ENCODE peak calls at places on chromosomes 12 and 14, in nine cellular contexts. F is HepG2, G is right lobe of liver, S is AG04449, J is HL-60, O is choroid plexus epithelial cell, Y is astrocyte of the cerebellum, K is Panc1, T is astrocyte. D is an unnamed sample.

GRCh38 chr12:40312982-40313576 is 88.3 kb downstream of the LRRK2 start:
- DNase-seq in G (no peak), F (peak; percentile 2), T (peak; percentile 2), S (no peak), J (peak; percentile 2), O (peak; percentile 70), Y (peak; percentile 16), K (no peak), D (peak; percentile 3)

GRCh38 chr14:71701990-71702389 is 230.2 kb upstream of the RGS6 start:
- DNase-seq in F (no peak), J (no peak), S (no peak), Y (no peak), O (peak; percentile 45), K (no peak), T (peak; percentile 76), G (no peak), D (no peak)

GRCh38 chr12:12645485-12645884 is 33.8 kb downstream of the CREBL2 start:
- DNase-seq in Y (no peak), G (no peak), S (no peak), T (peak; percentile 14), F (peak; percentile 64), K (no peak), J (peak; percentile 7), O (peak; percentile 61), D (no peak)

GRCh38 chr12:66055837-66056319 is 74.7 kb downstream of the LLPH start:
- DNase-seq in K (no peak), S (no peak), G (no peak), Y (no peak), T (no peak), F (peak; percentile 50), J (no peak), O (no peak), D (no peak)

GRCh38 chr12:6355491-6356373 is 13.9 kb upstream of the TNFRSF1A start:
- DNase-seq in T (no peak), J (peak; percentile 91), S (no peak), F (no peak), K (no peak), G (no peak), Y (no peak), O (no peak), D (peak; percentile 65)

GRCh38 chr14:71758198-71758955 is 173.9 kb upstream of the RGS6 start:
- DNase-seq in S (no peak), K (no peak), F (no peak), O (no peak), G (no peak), T (no peak), J (no peak), Y (no peak), D (no peak)

GRCh38 chr14:23403139-23403438 is 5.0 kb downstream of the MYH6 start:
- DNase-seq in S (no peak), F (no peak), J (no peak), Y (no peak), T (no peak), G (no peak), O (no peak), K (no peak), D (no peak)

GRCh38 chr12:43749016-43749415 is 9.6 kb downstream of the PUS7L start:
- DNase-seq in F (no peak), G (no peak), K (no peak), Y (no peak), S (no peak), J (no peak), O (no peak), T (no peak), D (no peak)

GRCh38 chr14:56474419-56475022 is 105.1 kb upstream of the TMEM260 start:
- DNase-seq in Y (peak; percentile 28), O (peak; percentile 63), F (peak; percentile 16), K (peak; percentile 20), S (no peak), J (peak; percentile 28), G (no peak), T (peak; percentile 14), D (no peak)

GRCh38 chr14:68316078-68316868 is 476.6 kb downstream of the ZFP36L1 start:
- DNase-seq in T (no peak), K (no peak), G (no peak), J (no peak), Y (no peak), F (peak; percentile 75), S (no peak), O (no peak), D (no peak)

GRCh38 chr14:72902802-72903530 is 9.1 kb upstream of the DPF3 start:
- DNase-seq in T (no peak), O (peak; percentile 43), S (no peak), Y (no peak), F (no peak), G (no peak), J (no peak), K (no peak), D (no peak)

GRCh38 chr12:12715459-12716150 is 1.6 kb upstream of the CDKN1B start:
- DNase-seq in S (no peak), K (no peak), O (peak; percentile 13), T (peak; percentile 18), J (peak; percentile 58), Y (no peak), G (no peak), F (no peak), D (no peak)

GRCh38 chr12:99522456-99522855 is 125.1 kb upstream of the GARIN6 start:
- DNase-seq in T (no peak), F (no peak), Y (no peak), K (no peak), G (no peak), J (no peak), O (no peak), S (no peak), D (no peak)

GRCh38 chr12:288687-289086 is 26.1 kb upstream of the SLC6A13 start:
- DNase-seq in O (peak; percentile 72), S (peak; percentile 26), K (no peak), J (no peak), F (no peak), Y (peak; percentile 64), T (peak; percentile 72), G (peak; percentile 76), D (no peak)

DNA sequence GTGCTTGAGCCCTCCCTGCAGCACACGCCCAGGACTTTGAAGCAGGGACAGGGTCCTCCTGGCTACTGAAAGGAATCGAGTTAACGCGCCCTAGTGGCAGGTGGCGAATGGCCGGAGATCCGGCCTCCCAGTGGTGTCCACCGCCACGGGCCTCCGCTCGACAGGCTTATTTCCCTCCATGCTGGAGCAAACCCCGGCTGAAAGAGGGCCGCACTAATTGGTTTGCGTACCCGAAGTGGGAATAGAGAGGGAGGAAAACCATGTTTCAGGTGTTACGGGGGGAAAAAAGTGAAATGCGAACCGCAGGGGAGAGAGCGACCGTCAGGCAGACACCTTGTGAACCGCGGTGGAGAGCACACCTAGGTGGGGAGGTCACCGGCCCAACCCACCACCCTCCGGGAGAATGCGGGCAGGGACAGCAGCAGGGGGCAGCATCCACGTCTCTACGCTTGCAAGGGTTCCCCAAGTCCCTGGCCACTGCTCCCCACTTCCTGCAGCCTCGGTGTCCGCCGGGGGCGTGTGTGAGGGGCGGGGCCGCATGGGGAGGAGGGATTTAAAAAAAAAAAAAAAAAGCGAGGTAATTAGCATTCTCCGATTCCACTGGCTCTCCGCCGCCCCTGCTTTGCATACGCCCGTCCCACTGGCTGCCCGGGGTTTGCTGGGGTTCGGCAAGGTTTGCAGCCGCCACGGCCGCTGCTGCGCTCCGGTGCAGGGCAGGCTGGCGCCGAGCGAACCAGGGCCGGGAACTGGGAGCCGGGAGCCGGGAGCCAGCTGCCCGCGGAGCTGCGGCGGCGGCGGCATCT is 224.6 kb upstream of the CRY1 start:
- DNase-seq in O (peak; percentile 97), S (peak; percentile 41), J (peak; percentile 93), T (peak; percentile 92), K (no peak), Y (peak; percentile 88), F (peak; percentile 82), G (peak; percentile 85), D (peak; percentile 91)
- TF ChIP-seq CTCF in O (peak; percentile 55), S (no peak), J (no peak), T (peak; percentile 12), K (peak; percentile 48), Y (peak; percentile 54), F (peak; percentile 68), G (no peak), D (no peak)

GRCh38 chr14:85090681-85091080 is 439.3 kb upstream of the FLRT2 start:
- DNase-seq in Y (no peak), O (peak; percentile 50), K (no peak), S (no peak), F (no peak), G (no peak), T (peak; percentile 27), J (no peak), D (no peak)
- H3K4me3 ChIP-seq in Y (no peak overlapping the region), O (no peak overlapping the region), K (no peak overlapping the region), S (no peak overlapping the region), F (no peak overlapping the region), G (no peak overlapping the region), T (no peak overlapping the region), J (no peak overlapping the region), D (no peak overlapping the region)

GRCh38 chr12:49223590-49224369 is 34.9 kb upstream of the TUBA1A start:
- DNase-seq in K (no peak), T (no peak), O (no peak), S (no peak), F (no peak), J (no peak), Y (no peak), G (no peak), D (no peak)

GRCh38 chr12:49228653-49229052 is 36.2 kb upstream of the TUBA1C start:
- DNase-seq in S (no peak), F (no peak), O (no peak), Y (no peak), J (no peak), K (no peak), T (no peak), G (no peak), D (no peak)

GRCh38 chr12:49223122-49223521 is 34.2 kb upstream of the TUBA1A start:
- DNase-seq in K (no peak), J (no peak), O (no peak), S (no peak), T (no peak), G (no peak), F (no peak), Y (no peak), D (no peak)

GRCh38 chr12:49227701-49228100 is 37.2 kb upstream of the TUBA1C start:
- DNase-seq in T (no peak), K (no peak), F (no peak), G (no peak), J (no peak), Y (no peak), S (no peak), O (no peak), D (no peak)

DNA sequence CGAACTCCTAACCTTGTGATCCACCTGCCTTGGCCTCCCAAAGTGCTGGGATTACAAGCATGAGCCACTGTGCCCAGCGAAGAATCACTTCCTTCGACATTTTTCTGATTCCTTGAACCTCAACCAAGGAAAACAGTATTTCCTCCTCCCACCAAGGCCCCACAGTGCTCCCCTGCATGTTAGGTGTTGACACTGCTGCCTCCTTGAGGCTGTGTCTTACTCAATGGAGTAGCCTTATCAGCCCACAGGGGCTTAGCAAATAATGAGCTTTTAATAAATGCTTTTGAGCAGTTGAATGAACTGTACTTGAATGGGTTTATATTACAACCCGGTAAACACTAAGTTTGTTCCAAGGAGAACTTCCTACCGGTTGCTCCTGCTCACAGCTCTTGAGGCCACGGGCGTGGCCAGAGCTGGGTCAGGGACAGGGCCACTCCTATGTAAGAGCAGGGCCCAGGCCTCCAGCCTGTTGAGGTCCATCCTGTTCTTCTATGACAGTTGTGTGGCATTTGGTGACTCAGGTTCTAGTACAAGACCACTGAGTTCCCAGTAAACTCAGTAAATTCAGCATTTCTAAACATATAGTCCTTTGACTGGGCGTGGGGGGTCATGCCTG is 36.8 kb upstream of the TUBA1A start:
- DNase-seq in J (peak; percentile 13), T (peak; percentile 59), Y (no peak), O (peak; percentile 77), G (no peak), S (no peak), F (no peak), K (no peak), D (no peak)
- TF ChIP-seq CTCF in J (no peak), T (no peak), Y (peak; percentile 35), O (peak; percentile 49), G (no peak), S (no peak), F (no peak), K (no peak), D (no peak)

GRCh38 chr14:105601360-105602242 is 75.2 kb downstream of the TMEM121 start:
- DNase-seq in T (no peak), J (no peak), K (no peak), F (no peak), S (no peak), O (no peak), G (no peak), Y (no peak), D (peak; percentile 31)
- H3K4me3 ChIP-seq in T (no peak overlapping the region), J (no peak overlapping the region), K (no peak overlapping the region), F (no peak overlapping the region), S (no peak overlapping the region), O (no peak overlapping the region), G (no peak overlapping the region), Y (no peak overlapping the region), D (no peak overlapping the region)

D was measured in mucosa of descending colon.